ENCODE peak calls at places on chromosomes 6 and 20, in nine cellular contexts. T, W, I, O, P, C, F, V and R are unnamed samples.

GRCh38 chr6:109164331-109164730 is 69.0 kb downstream of the CEP57L1 start:
- DNase-seq in T (no peak), W (no peak), I (no peak), O (no peak), P (no peak), C (no peak), F (no peak), V (no peak), R (no peak)

GRCh38 chr6:100460650-100461204 is 4.0 kb downstream of the SIM1 start:
- DNase-seq in T (no peak), W (no peak), I (no peak), O (no peak), P (peak; percentile 63), C (no peak), F (no peak), V (no peak), R (no peak)

GRCh38 chr6:166952122-166952521 is 4.2 kb downstream of the RNASET2 start:
- DNase-seq in T (no peak), W (no peak), I (no peak), O (no peak), P (no peak), C (no peak), F (no peak), V (no peak), R (no peak)

GRCh38 chr6:4358414-4359107 is 223.2 kb upstream of the ECI2 start:
- DNase-seq in T (no peak), W (no peak), I (peak; percentile 53), O (peak; percentile 66), P (peak; percentile 100), C (peak; percentile 88), F (peak; percentile 85), V (no peak), R (no peak)

GRCh38 chr6:130708338-130708737 is 118.9 kb upstream of the SMLR1 start:
- DNase-seq in T (no peak), W (no peak), I (no peak), O (no peak), P (no peak), C (no peak), F (no peak), V (no peak), R (no peak)

GRCh38 chr6:39335780-39336541 is 13.5 kb upstream of the KCNK16 start:
- DNase-seq in T (no peak), W (no peak), I (no peak), O (no peak), P (no peak), C (no peak), F (no peak), V (no peak), R (no peak)

GRCh38 chr6:125748534-125749111 is 809 bp upstream of the HEY2 start:
- DNase-seq in T (peak; percentile 35), W (no peak), I (no peak), O (peak; percentile 31), P (peak; percentile 49), C (no peak), F (no peak), V (no peak), R (no peak)

GRCh38 chr6:116667620-116668019 is 946 bp downstream of the ZUP1 start:
- DNase-seq in T (no peak), W (no peak), I (no peak), O (no peak), P (peak; percentile 17), C (no peak), F (no peak), V (no peak), R (no peak)

GRCh38 chr6:81073323-81073722 is 679.2 kb downstream of the TENT5A start:
- DNase-seq in T (no peak), W (no peak), I (no peak), O (no peak), P (no peak), C (no peak), F (no peak), V (no peak), R (no peak)

GRCh38 chr6:169638915-169639314 is 62.9 kb downstream of the WDR27 start:
- DNase-seq in T (no peak), W (no peak), I (no peak), O (no peak), P (no peak), C (no peak), F (no peak), V (no peak), R (no peak)

GRCh38 chr6:37127961-37128862 is 41.7 kb upstream of the PIM1 start:
- DNase-seq in T (peak; percentile 57), W (no peak), I (no peak), O (no peak), P (peak; percentile 83), C (peak; percentile 42), F (no peak), V (no peak), R (no peak)

GRCh38 chr6:114390176-114390575 is 47.4 kb upstream of the HS3ST5 start:
- DNase-seq in T (no peak), W (no peak), I (no peak), O (no peak), P (no peak), C (no peak), F (no peak), V (no peak), R (no peak)

GRCh38 chr6:114389111-114389510 is 46.3 kb upstream of the HS3ST5 start:
- DNase-seq in T (no peak), W (no peak), I (no peak), O (no peak), P (no peak), C (no peak), F (no peak), V (no peak), R (no peak)
- H3K4me1 ChIP-seq in T (no peaks in the 10 kb centered on the region), W (no peaks in the 10 kb centered on the region), I (peaks cover 23% of the 10 kb centered on the region), O (no peaks in the 10 kb centered on the region), P (no peaks in the 10 kb centered on the region), C (no peaks in the 10 kb centered on the region), F (no peaks in the 10 kb centered on the region), V (no peaks in the 10 kb centered on the region), R (no peaks in the 10 kb centered on the region)

DNA sequence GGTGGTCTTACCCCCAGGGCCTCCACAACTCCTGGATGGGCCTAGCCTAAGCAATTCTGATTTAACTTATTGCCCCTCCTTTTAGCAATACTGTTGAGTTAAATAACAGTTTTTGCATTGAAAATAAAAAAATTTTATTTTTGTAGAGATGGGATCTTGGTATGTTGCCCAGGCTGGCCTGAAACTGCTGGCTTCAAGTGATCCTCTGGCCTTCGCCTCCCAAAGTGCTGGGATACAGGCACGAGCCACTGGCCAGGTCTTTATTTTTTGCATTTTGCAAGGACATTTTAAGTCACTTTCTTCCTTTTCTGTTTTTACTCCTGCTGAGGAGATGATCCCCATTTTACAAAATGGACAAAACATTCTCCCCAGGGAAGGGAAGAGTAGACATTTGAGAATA is 20.6 kb downstream of the IGF2R start:
- DNase-seq in T (no peak), W (no peak), I (no peak), O (no peak), P (peak; percentile 10), C (no peak), F (no peak), V (no peak), R (no peak)
- H3K4me1 ChIP-seq in T (peaks cover 3% of the 10 kb centered on the region), W (peaks cover 26% of the 10 kb centered on the region), I (no peaks in the 10 kb centered on the region), O (peaks cover 13% of the 10 kb centered on the region), P (peaks cover 35% of the 10 kb centered on the region), C (peaks cover 70% of the 10 kb centered on the region), F (no peaks in the 10 kb centered on the region), V (peaks cover 12% of the 10 kb centered on the region), R (peaks cover 36% of the 10 kb centered on the region)

GRCh38 chr6:30743099-30744053 is 889 bp upstream of the FLOT1 start:
- DNase-seq in T (no peak), W (peak; percentile 40), I (no peak), O (no peak), P (peak; percentile 58), C (no peak), F (no peak), V (no peak), R (peak; percentile 27)

GRCh38 chr6:30741789-30742315 is 635 bp downstream of the FLOT1 start:
- DNase-seq in T (no peak), W (no peak), I (no peak), O (no peak), P (no peak), C (peak; percentile 64), F (no peak), V (no peak), R (no peak)

GRCh38 chr6:30742316-30743098 is at the start of gene FLOT1:
- DNase-seq in T (peak; percentile 94), W (peak; percentile 77), I (peak; percentile 87), O (peak; percentile 94), P (peak; percentile 98), C (peak; percentile 99), F (peak; percentile 100), V (peak; percentile 88), R (peak; percentile 92)

GRCh38 chr6:30740540-30740870 is 2.0 kb downstream of the FLOT1 start:
- DNase-seq in T (no peak), W (no peak), I (no peak), O (no peak), P (no peak), C (no peak), F (no peak), V (no peak), R (no peak)

GRCh38 chr6:30740993-30741784 is 1.3 kb downstream of the FLOT1 start:
- DNase-seq in T (no peak), W (no peak), I (no peak), O (no peak), P (peak; percentile 55), C (no peak), F (no peak), V (no peak), R (no peak)
- H3K4me1 ChIP-seq in T (peaks cover 5% of the 10 kb centered on the region), W (peaks cover 58% of the 10 kb centered on the region), I (peaks cover 4% of the 10 kb centered on the region), O (peaks cover 18% of the 10 kb centered on the region), P (peaks cover 29% of the 10 kb centered on the region), C (peaks cover 77% of the 10 kb centered on the region), F (peaks cover 29% of the 10 kb centered on the region), V (peaks cover 36% of the 10 kb centered on the region), R (peaks cover 56% of the 10 kb centered on the region)

GRCh38 chr20:17648782-17649730 is 33.0 kb downstream of the RRBP1 start:
- DNase-seq in T (peak; percentile 16), W (peak; percentile 42), I (no peak), O (no peak), P (no peak), C (no peak), F (no peak), V (no peak), R (peak; percentile 16)

GRCh38 chr20:17646209-17646717 is 35.8 kb downstream of the RRBP1 start:
- DNase-seq in T (no peak), W (no peak), I (no peak), O (no peak), P (no peak), C (no peak), F (no peak), V (no peak), R (no peak)

GRCh38 chr20:17646901-17647301 is 35.1 kb downstream of the RRBP1 start:
- DNase-seq in T (no peak), W (no peak), I (no peak), O (no peak), P (no peak), C (no peak), F (no peak), V (no peak), R (no peak)

GRCh38 chr20:17647391-17648305 is 34.4 kb downstream of the RRBP1 start:
- DNase-seq in T (no peak), W (no peak), I (no peak), O (no peak), P (no peak), C (no peak), F (no peak), V (no peak), R (no peak)

DNA sequence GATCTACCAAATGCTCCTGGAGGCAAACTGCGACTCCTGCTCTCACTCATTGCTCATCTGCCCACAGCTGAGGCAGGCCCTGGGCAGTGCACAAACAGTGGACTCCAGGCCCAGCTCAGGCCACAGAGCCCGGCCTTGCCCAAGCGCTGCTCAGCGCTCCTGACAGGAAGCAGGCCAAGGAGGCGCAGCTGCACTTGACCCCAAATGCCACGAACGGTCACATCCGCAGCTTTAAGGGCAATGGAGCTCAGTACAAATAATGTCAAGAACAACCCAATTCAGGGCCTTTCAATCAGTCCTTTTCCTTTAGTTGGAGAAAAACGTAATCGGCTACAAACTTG is 33.8 kb downstream of the RRBP1 start:
- DNase-seq in T (peak; percentile 33), W (no peak), I (no peak), O (no peak), P (no peak), C (no peak), F (no peak), V (no peak), R (no peak)
- H3K4me1 ChIP-seq in T (peaks cover 65% of the 10 kb centered on the region), W (no peaks in the 10 kb centered on the region), I (peaks cover 6% of the 10 kb centered on the region), O (peaks cover 58% of the 10 kb centered on the region), P (peaks cover 29% of the 10 kb centered on the region), C (peaks cover 94% of the 10 kb centered on the region), F (peaks cover 7% of the 10 kb centered on the region), V (no peaks in the 10 kb centered on the region), R (no peaks in the 10 kb centered on the region)